ENCODE peak calls at places on chromosomes 7 and 10, in nine cellular contexts. One of them, this sample, is unnamed.
A peak's percentile ranks its signal among the peaks of the same experiment; 100 is the strongest.

GRCh38 chr7:36083626-36084380 is 69.3 kb upstream of the EEPD1 start:
- DNase-seq in adrenal gland: no peak
- DNase-seq in prostate gland: no peak
- DNase-seq in BJ: no peak
- DNase-seq in GM12865: no peak
- DNase-seq in GM13976: no peak
- DNase-seq in lower lobe of right lung: no peak
- DNase-seq in IMR-90: no peak
- DNase-seq in Panc1: no peak
- DNase-seq in this sample: no peak

GRCh38 chr10:9274206-9274755 is 1219.8 kb downstream of the GATA3 start:
- DNase-seq in adrenal gland: no peak
- DNase-seq in prostate gland: no peak
- DNase-seq in BJ: no peak
- DNase-seq in GM12865: peak; percentile 1
- DNase-seq in GM13976: no peak
- DNase-seq in lower lobe of right lung: no peak
- DNase-seq in IMR-90: no peak
- DNase-seq in Panc1: no peak
- DNase-seq in this sample: no peak

GRCh38 chr7:7585241-7585928 is 18.7 kb downstream of the MIOS start:
- DNase-seq in adrenal gland: no peak
- DNase-seq in prostate gland: no peak
- DNase-seq in BJ: no peak
- DNase-seq in GM12865: no peak
- DNase-seq in GM13976: no peak
- DNase-seq in lower lobe of right lung: no peak
- DNase-seq in IMR-90: no peak
- DNase-seq in Panc1: no peak
- DNase-seq in this sample: no peak

GRCh38 chr7:153951207-153951725 is 100.9 kb upstream of the DPP6 start:
- DNase-seq in adrenal gland: no peak
- DNase-seq in prostate gland: no peak
- DNase-seq in BJ: no peak
- DNase-seq in GM12865: no peak
- DNase-seq in GM13976: no peak
- DNase-seq in lower lobe of right lung: no peak
- DNase-seq in IMR-90: no peak
- DNase-seq in Panc1: no peak
- DNase-seq in this sample: no peak

GRCh38 chr7:111784311-111784710 is 222.0 kb upstream of the IMMP2L start:
- DNase-seq in adrenal gland: no peak
- DNase-seq in prostate gland: no peak
- DNase-seq in BJ: no peak
- DNase-seq in GM12865: no peak
- DNase-seq in GM13976: no peak
- DNase-seq in lower lobe of right lung: no peak
- DNase-seq in IMR-90: no peak
- DNase-seq in Panc1: no peak
- DNase-seq in this sample: no peak

GRCh38 chr7:81301815-81302214 is 383.0 kb upstream of the SEMA3C start:
- DNase-seq in adrenal gland: no peak
- DNase-seq in prostate gland: no peak
- DNase-seq in BJ: no peak
- DNase-seq in GM12865: no peak
- DNase-seq in GM13976: no peak
- DNase-seq in lower lobe of right lung: no peak
- DNase-seq in IMR-90: no peak
- DNase-seq in Panc1: no peak
- DNase-seq in this sample: no peak

GRCh38 chr10:29583674-29584073 is 51.1 kb downstream of the SVIL start:
- DNase-seq in adrenal gland: no peak
- DNase-seq in prostate gland: no peak
- DNase-seq in BJ: no peak
- DNase-seq in GM12865: no peak
- DNase-seq in GM13976: no peak
- DNase-seq in lower lobe of right lung: no peak
- DNase-seq in IMR-90: peak; percentile 60
- DNase-seq in Panc1: no peak
- DNase-seq in this sample: no peak

GRCh38 chr10:29798876-29799690 is 164.3 kb upstream of the SVIL start:
- DNase-seq in adrenal gland: no peak
- DNase-seq in prostate gland: no peak
- DNase-seq in BJ: peak; percentile 62
- DNase-seq in GM12865: no peak
- DNase-seq in GM13976: no peak
- DNase-seq in lower lobe of right lung: no peak
- DNase-seq in IMR-90: no peak
- DNase-seq in Panc1: no peak
- DNase-seq in this sample: no peak

GRCh38 chr10:57218382-57218781 is 857.3 kb upstream of the ZWINT start:
- DNase-seq in adrenal gland: no peak
- DNase-seq in prostate gland: no peak
- DNase-seq in BJ: no peak
- DNase-seq in GM12865: no peak
- DNase-seq in GM13976: no peak
- DNase-seq in lower lobe of right lung: no peak
- DNase-seq in IMR-90: no peak
- DNase-seq in Panc1: no peak
- DNase-seq in this sample: no peak

GRCh38 chr7:136953386-136953785 is 84.9 kb downstream of the CHRM2 start:
- DNase-seq in adrenal gland: no peak
- DNase-seq in prostate gland: no peak
- DNase-seq in BJ: peak; percentile 47
- DNase-seq in GM12865: no peak
- DNase-seq in GM13976: no peak
- DNase-seq in lower lobe of right lung: no peak
- DNase-seq in IMR-90: peak; percentile 79
- DNase-seq in Panc1: no peak
- DNase-seq in this sample: no peak

GRCh38 chr10:119333146-119333792 is 125.9 kb downstream of the GRK5 start:
- DNase-seq in adrenal gland: no peak
- DNase-seq in prostate gland: no peak
- DNase-seq in BJ: no peak
- DNase-seq in GM12865: no peak
- DNase-seq in GM13976: no peak
- DNase-seq in lower lobe of right lung: no peak
- DNase-seq in IMR-90: peak; percentile 70
- DNase-seq in Panc1: no peak
- DNase-seq in this sample: no peak

GRCh38 chr10:124685251-124685650 is 58.9 kb downstream of the FAM53B start:
- DNase-seq in adrenal gland: no peak
- DNase-seq in prostate gland: no peak
- DNase-seq in BJ: no peak
- DNase-seq in GM12865: no peak
- DNase-seq in GM13976: no peak
- DNase-seq in lower lobe of right lung: peak; percentile 77
- DNase-seq in IMR-90: no peak
- DNase-seq in Panc1: no peak
- DNase-seq in this sample: no peak

GRCh38 chr7:47719675-47720074 is 137.8 kb upstream of the TNS3 start:
- DNase-seq in adrenal gland: no peak
- DNase-seq in prostate gland: no peak
- DNase-seq in BJ: no peak
- DNase-seq in GM12865: no peak
- DNase-seq in GM13976: no peak
- DNase-seq in lower lobe of right lung: no peak
- DNase-seq in IMR-90: no peak
- DNase-seq in Panc1: no peak
- DNase-seq in this sample: no peak

GRCh38 chr7:40221836-40222235 is 87.0 kb downstream of the SUGCT start:
- DNase-seq in adrenal gland: no peak
- DNase-seq in prostate gland: no peak
- DNase-seq in BJ: peak; percentile 89
- DNase-seq in GM12865: no peak
- DNase-seq in GM13976: no peak
- DNase-seq in lower lobe of right lung: no peak
- DNase-seq in IMR-90: peak; percentile 92
- DNase-seq in Panc1: no peak
- DNase-seq in this sample: no peak

GRCh38 chr10:33746878-33747277 is 412.4 kb upstream of the NRP1 start:
- DNase-seq in adrenal gland: no peak
- DNase-seq in prostate gland: no peak
- DNase-seq in BJ: no peak
- DNase-seq in GM12865: peak; percentile 18
- DNase-seq in GM13976: no peak
- DNase-seq in lower lobe of right lung: no peak
- DNase-seq in IMR-90: peak; percentile 66
- DNase-seq in Panc1: no peak
- DNase-seq in this sample: no peak

GRCh38 chr7:131087756-131088658 is 239.7 kb upstream of the MKLN1 start:
- DNase-seq in adrenal gland: no peak
- DNase-seq in prostate gland: no peak
- DNase-seq in BJ: no peak
- DNase-seq in GM12865: no peak
- DNase-seq in GM13976: no peak
- DNase-seq in lower lobe of right lung: no peak
- DNase-seq in IMR-90: no peak
- DNase-seq in Panc1: no peak
- DNase-seq in this sample: no peak

GRCh38 chr7:28266377-28266776 is 85.8 kb upstream of the JAZF1 start:
- DNase-seq in adrenal gland: no peak
- DNase-seq in prostate gland: no peak
- DNase-seq in BJ: no peak
- DNase-seq in GM12865: no peak
- DNase-seq in GM13976: no peak
- DNase-seq in lower lobe of right lung: no peak
- DNase-seq in IMR-90: no peak
- DNase-seq in Panc1: no peak
- DNase-seq in this sample: no peak

GRCh38 chr10:48777056-48777455 is 92.4 kb downstream of the WDFY4 start:
- DNase-seq in adrenal gland: no peak
- DNase-seq in prostate gland: no peak
- DNase-seq in BJ: no peak
- DNase-seq in GM12865: no peak
- DNase-seq in GM13976: no peak
- DNase-seq in lower lobe of right lung: no peak
- DNase-seq in IMR-90: no peak
- DNase-seq in Panc1: no peak
- DNase-seq in this sample: no peak

GRCh38 chr10:43259981-43260761 is 6.7 kb downstream of the RASGEF1A start:
- DNase-seq in adrenal gland: peak; percentile 36
- DNase-seq in prostate gland: peak; percentile 44
- DNase-seq in BJ: no peak
- DNase-seq in GM12865: peak; percentile 31
- DNase-seq in GM13976: no peak
- DNase-seq in lower lobe of right lung: no peak
- DNase-seq in IMR-90: no peak
- DNase-seq in Panc1: no peak
- DNase-seq in this sample: peak; percentile 90

GRCh38 chr7:36670585-36671431 is 53.5 kb downstream of the AOAH start:
- DNase-seq in adrenal gland: peak; percentile 54
- DNase-seq in prostate gland: peak; percentile 42
- DNase-seq in BJ: no peak
- DNase-seq in GM12865: peak; percentile 69
- DNase-seq in GM13976: peak; percentile 72
- DNase-seq in lower lobe of right lung: peak; percentile 53
- DNase-seq in IMR-90: peak; percentile 62
- DNase-seq in Panc1: peak; percentile 41
- DNase-seq in this sample: no peak

GRCh38 chr10:22265839-22266537 is 48.2 kb upstream of the EBLN1 start:
- DNase-seq in adrenal gland: no peak
- DNase-seq in prostate gland: no peak
- DNase-seq in BJ: no peak
- DNase-seq in GM12865: no peak
- DNase-seq in GM13976: no peak
- DNase-seq in lower lobe of right lung: no peak
- DNase-seq in IMR-90: no peak
- DNase-seq in Panc1: no peak
- DNase-seq in this sample: no peak

GRCh38 chr10:103197177-103197576 is 4.1 kb upstream of the NT5C2 start:
- DNase-seq in adrenal gland: peak; percentile 88
- DNase-seq in prostate gland: no peak
- DNase-seq in BJ: peak; percentile 37
- DNase-seq in GM12865: no peak
- DNase-seq in GM13976: no peak
- DNase-seq in lower lobe of right lung: peak; percentile 59
- DNase-seq in IMR-90: peak; percentile 75
- DNase-seq in Panc1: peak; percentile 61
- DNase-seq in this sample: no peak

DNA sequence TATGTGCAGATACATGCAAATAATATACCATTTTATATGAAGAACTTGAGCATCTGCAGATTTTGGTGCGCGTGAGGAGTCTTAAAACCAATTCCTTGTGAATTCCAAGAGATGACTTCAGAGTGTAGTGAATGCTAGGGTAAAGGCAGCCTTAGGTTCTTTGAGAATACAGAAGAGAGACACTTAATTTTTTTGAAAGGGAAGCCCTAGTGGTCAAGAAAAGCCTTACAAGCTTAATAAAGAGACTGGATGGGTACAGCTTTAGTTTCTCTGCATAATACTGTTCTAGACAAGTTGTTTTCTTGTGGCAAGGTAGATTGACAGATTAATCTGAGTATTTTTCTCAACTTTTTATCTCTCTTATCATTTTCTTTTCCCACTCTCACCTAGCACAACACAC is 636.5 kb downstream of the DNAJB9 start:
- DNase-seq in adrenal gland: no peak
- DNase-seq in prostate gland: no peak
- DNase-seq in BJ: no peak
- DNase-seq in GM12865: no peak
- DNase-seq in GM13976: no peak
- DNase-seq in lower lobe of right lung: no peak
- DNase-seq in IMR-90: no peak
- DNase-seq in Panc1: no peak
- DNase-seq in this sample: no peak
- TF ChIP-seq CTCF in adrenal gland: no peak
- TF ChIP-seq CTCF in prostate gland: no peak
- TF ChIP-seq CTCF in BJ: no peak
- TF ChIP-seq CTCF in GM12865: peak; percentile 10
- TF ChIP-seq CTCF in GM13976: no peak
- TF ChIP-seq CTCF in lower lobe of right lung: no peak
- TF ChIP-seq CTCF in IMR-90: no peak
- TF ChIP-seq CTCF in Panc1: no peak
- TF ChIP-seq CTCF in this sample: no peak

GRCh38 chr10:97701438-97702064 is 12.0 kb upstream of the MARVELD1 start:
- DNase-seq in adrenal gland: peak; percentile 68
- DNase-seq in prostate gland: peak; percentile 51
- DNase-seq in BJ: no peak
- DNase-seq in GM12865: peak; percentile 76
- DNase-seq in GM13976: peak; percentile 82
- DNase-seq in lower lobe of right lung: no peak
- DNase-seq in IMR-90: peak; percentile 77
- DNase-seq in Panc1: peak; percentile 65
- DNase-seq in this sample: peak; percentile 40
- TF ChIP-seq CTCF in adrenal gland: peak; percentile 89
- TF ChIP-seq CTCF in prostate gland: peak; percentile 54
- TF ChIP-seq CTCF in BJ: peak; percentile 92
- TF ChIP-seq CTCF in GM12865: peak; percentile 87
- TF ChIP-seq CTCF in GM13976: peak; percentile 79
- TF ChIP-seq CTCF in lower lobe of right lung: peak; percentile 85
- TF ChIP-seq CTCF in IMR-90: peak; percentile 92
- TF ChIP-seq CTCF in Panc1: peak; percentile 97
- TF ChIP-seq CTCF in this sample: peak; percentile 93

GRCh38 chr10:20855398-20856038 is 41.6 kb downstream of the NEBL start:
- DNase-seq in adrenal gland: no peak
- DNase-seq in prostate gland: no peak
- DNase-seq in BJ: no peak
- DNase-seq in GM12865: no peak
- DNase-seq in GM13976: no peak
- DNase-seq in lower lobe of right lung: no peak
- DNase-seq in IMR-90: peak; percentile 35
- DNase-seq in Panc1: no peak
- DNase-seq in this sample: no peak
- TF ChIP-seq CTCF in adrenal gland: peak; percentile 57
- TF ChIP-seq CTCF in prostate gland: no peak
- TF ChIP-seq CTCF in BJ: peak; percentile 17
- TF ChIP-seq CTCF in GM12865: no peak
- TF ChIP-seq CTCF in GM13976: no peak
- TF ChIP-seq CTCF in lower lobe of right lung: peak; percentile 23
- TF ChIP-seq CTCF in IMR-90: peak; percentile 54
- TF ChIP-seq CTCF in Panc1: peak; percentile 32
- TF ChIP-seq CTCF in this sample: peak; percentile 88

GRCh38 chr7:133910761-133911160 is 216.4 kb upstream of the LRGUK start:
- DNase-seq in adrenal gland: no peak
- DNase-seq in prostate gland: no peak
- DNase-seq in BJ: no peak
- DNase-seq in GM12865: no peak
- DNase-seq in GM13976: no peak
- DNase-seq in lower lobe of right lung: no peak
- DNase-seq in IMR-90: no peak
- DNase-seq in Panc1: no peak
- DNase-seq in this sample: no peak
- TF ChIP-seq CTCF in adrenal gland: no peak
- TF ChIP-seq CTCF in prostate gland: no peak
- TF ChIP-seq CTCF in BJ: no peak
- TF ChIP-seq CTCF in GM12865: no peak
- TF ChIP-seq CTCF in GM13976: no peak
- TF ChIP-seq CTCF in lower lobe of right lung: no peak
- TF ChIP-seq CTCF in IMR-90: no peak
- TF ChIP-seq CTCF in Panc1: no peak
- TF ChIP-seq CTCF in this sample: no peak

This sample was measured in chondrocyte.